ENCODE peak calls at places on chromosomes 2 and 18, in four cellular contexts. One of them, this sample, is unnamed.

GRCh38 chr18:8812631-8813030 is 107.3 kb downstream of the MTCL1 start:
- DNase-seq in spleen: no peak
- DNase-seq in breast epithelium: no peak
- DNase-seq in sigmoid colon: no peak
- DNase-seq in this sample: no peak

GRCh38 chr2:224915126-224915525 is 127.1 kb downstream of the DOCK10 start:
- DNase-seq in spleen: no peak
- DNase-seq in breast epithelium: no peak
- DNase-seq in sigmoid colon: no peak
- DNase-seq in this sample: no peak

GRCh38 chr2:148508878-148509702 is 135.5 kb upstream of the EPC2 start:
- DNase-seq in spleen: peak; percentile 94
- DNase-seq in breast epithelium: peak; percentile 72
- DNase-seq in sigmoid colon: peak; percentile 86
- DNase-seq in this sample: peak; percentile 56

GRCh38 chr2:142596334-142597088 is 281.0 kb upstream of the KYNU start:
- DNase-seq in spleen: no peak
- DNase-seq in breast epithelium: no peak
- DNase-seq in sigmoid colon: no peak
- DNase-seq in this sample: no peak

GRCh38 chr2:152396051-152396511 is 61.1 kb downstream of the FMNL2 start:
- DNase-seq in spleen: no peak
- DNase-seq in breast epithelium: no peak
- DNase-seq in sigmoid colon: no peak
- DNase-seq in this sample: no peak

GRCh38 chr2:158732573-158733429 is 62.3 kb upstream of the DAPL1 start:
- DNase-seq in spleen: no peak
- DNase-seq in breast epithelium: no peak
- DNase-seq in sigmoid colon: no peak
- DNase-seq in this sample: no peak

GRCh38 chr2:174836345-174836999 is 72.2 kb upstream of the CHRNA1 start:
- DNase-seq in spleen: no peak
- DNase-seq in breast epithelium: no peak
- DNase-seq in sigmoid colon: no peak
- DNase-seq in this sample: no peak

GRCh38 chr2:47777268-47777972 is 5.5 kb upstream of the MSH6 start:
- DNase-seq in spleen: no peak
- DNase-seq in breast epithelium: no peak
- DNase-seq in sigmoid colon: no peak
- DNase-seq in this sample: no peak

GRCh38 chr2:37020212-37020886 is 54.0 kb upstream of the STRN start:
- DNase-seq in spleen: no peak
- DNase-seq in breast epithelium: no peak
- DNase-seq in sigmoid colon: peak; percentile 86
- DNase-seq in this sample: peak; percentile 18

GRCh38 chr2:215794829-215795546 is 218.4 kb downstream of the MREG start:
- DNase-seq in spleen: no peak
- DNase-seq in breast epithelium: no peak
- DNase-seq in sigmoid colon: no peak
- DNase-seq in this sample: no peak

GRCh38 chr2:239938651-239939486 is 86.3 kb downstream of the NDUFA10 start:
- DNase-seq in spleen: peak; percentile 59
- DNase-seq in breast epithelium: peak; percentile 45
- DNase-seq in sigmoid colon: peak; percentile 56
- DNase-seq in this sample: no peak

GRCh38 chr2:37784759-37785149 is 113.3 kb upstream of the CDC42EP3 start:
- DNase-seq in spleen: no peak
- DNase-seq in breast epithelium: no peak
- DNase-seq in sigmoid colon: no peak
- DNase-seq in this sample: no peak

GRCh38 chr2:156434461-156435291 is 1.5 kb upstream of the GPD2 start:
- DNase-seq in spleen: no peak
- DNase-seq in breast epithelium: no peak
- DNase-seq in sigmoid colon: no peak
- DNase-seq in this sample: peak; percentile 67
- TF ChIP-seq POLR2A in spleen: no peak
- TF ChIP-seq POLR2A in breast epithelium: no peak
- TF ChIP-seq POLR2A in sigmoid colon: no peak
- TF ChIP-seq POLR2A in this sample: no peak

GRCh38 chr2:156110890-156111289 is 221.6 kb downstream of the NR4A2 start:
- DNase-seq in spleen: no peak
- DNase-seq in breast epithelium: no peak
- DNase-seq in sigmoid colon: no peak
- DNase-seq in this sample: no peak

GRCh38 chr2:156112323-156112722 is 220.2 kb downstream of the NR4A2 start:
- DNase-seq in spleen: no peak
- DNase-seq in breast epithelium: no peak
- DNase-seq in sigmoid colon: no peak
- DNase-seq in this sample: no peak

GRCh38 chr2:156118753-156119416 is 213.6 kb downstream of the NR4A2 start:
- DNase-seq in spleen: no peak
- DNase-seq in breast epithelium: no peak
- DNase-seq in sigmoid colon: no peak
- DNase-seq in this sample: no peak

GRCh38 chr2:156116113-156116512 is 216.4 kb downstream of the NR4A2 start:
- DNase-seq in spleen: no peak
- DNase-seq in breast epithelium: no peak
- DNase-seq in sigmoid colon: no peak
- DNase-seq in this sample: no peak

DNA sequence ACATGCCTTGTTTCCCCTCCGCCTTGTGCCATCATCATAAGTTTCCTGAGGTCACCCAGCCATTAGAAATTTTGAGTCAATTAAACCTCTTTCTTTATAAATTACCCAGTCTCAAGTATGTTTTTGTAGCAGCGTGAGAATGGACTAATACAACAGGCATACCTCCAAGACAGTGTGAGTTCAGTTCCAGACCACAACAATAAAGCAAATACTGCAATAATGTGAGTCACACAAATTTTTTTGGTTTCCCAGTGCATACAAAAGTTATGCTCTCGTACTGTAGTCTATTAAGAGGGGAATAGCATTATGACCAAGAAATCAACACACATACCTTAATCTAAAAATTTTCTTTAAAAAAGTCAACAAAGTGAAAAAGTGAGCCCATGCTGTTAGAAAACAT is 217.2 kb downstream of the NR4A2 start:
- DNase-seq in spleen: no peak
- DNase-seq in breast epithelium: no peak
- DNase-seq in sigmoid colon: no peak
- DNase-seq in this sample: no peak
- TF ChIP-seq POLR2A in spleen: no peak
- TF ChIP-seq POLR2A in breast epithelium: no peak
- TF ChIP-seq POLR2A in sigmoid colon: no peak
- TF ChIP-seq POLR2A in this sample: no peak

GRCh38 chr2:99448556-99448955 is 41.3 kb downstream of the REV1 start:
- DNase-seq in spleen: no peak
- DNase-seq in breast epithelium: no peak
- DNase-seq in sigmoid colon: no peak
- DNase-seq in this sample: no peak

GRCh38 chr2:99439989-99440388 is 49.8 kb downstream of the REV1 start:
- DNase-seq in spleen: no peak
- DNase-seq in breast epithelium: no peak
- DNase-seq in sigmoid colon: no peak
- DNase-seq in this sample: no peak

GRCh38 chr2:99444222-99444621 is 45.6 kb downstream of the REV1 start:
- DNase-seq in spleen: no peak
- DNase-seq in breast epithelium: no peak
- DNase-seq in sigmoid colon: no peak
- DNase-seq in this sample: no peak

GRCh38 chr2:99442837-99443236 is 47.0 kb downstream of the REV1 start:
- DNase-seq in spleen: no peak
- DNase-seq in breast epithelium: no peak
- DNase-seq in sigmoid colon: no peak
- DNase-seq in this sample: no peak

DNA sequence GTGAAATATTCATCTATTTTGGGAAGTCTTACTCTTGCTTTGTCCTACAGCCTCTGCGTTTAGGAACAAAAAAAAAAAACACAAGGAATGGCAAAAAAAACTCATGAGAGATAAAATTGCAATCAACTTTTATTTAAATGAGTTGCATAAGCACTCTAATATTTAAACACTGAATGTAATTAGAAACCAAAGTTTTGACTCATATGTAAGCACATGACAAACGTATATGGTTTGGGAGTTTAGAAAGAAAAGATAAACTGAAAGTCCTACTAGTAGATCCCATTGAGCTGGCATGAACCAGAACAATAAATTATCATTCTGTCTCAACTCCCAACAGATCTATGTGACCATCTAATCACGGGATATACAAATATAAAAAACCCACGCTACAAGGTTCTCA is 44.8 kb downstream of the REV1 start:
- DNase-seq in spleen: no peak
- DNase-seq in breast epithelium: no peak
- DNase-seq in sigmoid colon: no peak
- DNase-seq in this sample: no peak
- TF ChIP-seq POLR2A in spleen: no peak
- TF ChIP-seq POLR2A in breast epithelium: no peak
- TF ChIP-seq POLR2A in sigmoid colon: no peak
- TF ChIP-seq POLR2A in this sample: no peak

DNA sequence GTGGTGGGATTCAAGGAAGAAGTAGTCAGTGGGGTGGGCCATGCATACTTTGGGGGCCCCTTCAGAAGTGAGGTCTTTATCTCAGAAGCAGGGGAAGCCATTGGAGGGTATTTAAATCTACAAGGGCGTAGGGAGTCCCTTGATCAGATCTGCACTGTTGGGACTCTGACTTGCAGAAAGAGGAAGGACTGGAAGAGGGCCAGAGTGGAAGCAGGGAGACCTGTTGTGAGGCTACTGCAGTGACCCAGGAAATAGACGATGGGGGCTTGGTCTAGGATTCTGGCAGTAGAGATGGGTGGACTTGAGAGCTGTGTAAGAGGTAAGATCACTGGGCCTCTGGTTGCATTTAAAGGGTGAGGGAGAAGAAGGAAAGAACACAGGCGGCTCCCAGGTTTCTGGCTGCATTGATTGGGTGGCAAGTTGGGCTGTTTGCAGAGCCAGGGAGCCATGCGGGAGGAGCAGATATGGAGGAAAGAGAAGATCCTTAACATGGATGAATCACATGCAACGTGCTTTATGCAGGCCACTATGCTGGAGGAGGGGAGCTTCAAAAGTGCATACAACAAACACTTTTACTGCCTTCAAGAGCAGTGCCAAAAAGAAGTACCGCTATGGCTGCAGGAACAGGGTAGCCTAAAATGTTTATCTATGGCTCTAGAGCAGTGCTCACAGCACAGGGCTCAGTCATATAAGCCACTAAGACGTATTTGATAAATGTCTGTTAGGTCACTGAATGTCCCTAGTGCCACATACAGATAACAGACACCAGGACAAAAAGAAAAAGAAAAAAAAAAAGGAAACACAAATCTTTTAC is 2.3 kb downstream of the SFXN5 start:
- DNase-seq in spleen: peak; percentile 61
- DNase-seq in breast epithelium: no peak
- DNase-seq in sigmoid colon: no peak
- DNase-seq in this sample: no peak
- TF ChIP-seq POLR2A in spleen: no peak
- TF ChIP-seq POLR2A in breast epithelium: no peak
- TF ChIP-seq POLR2A in sigmoid colon: no peak
- TF ChIP-seq POLR2A in this sample: no peak

DNA sequence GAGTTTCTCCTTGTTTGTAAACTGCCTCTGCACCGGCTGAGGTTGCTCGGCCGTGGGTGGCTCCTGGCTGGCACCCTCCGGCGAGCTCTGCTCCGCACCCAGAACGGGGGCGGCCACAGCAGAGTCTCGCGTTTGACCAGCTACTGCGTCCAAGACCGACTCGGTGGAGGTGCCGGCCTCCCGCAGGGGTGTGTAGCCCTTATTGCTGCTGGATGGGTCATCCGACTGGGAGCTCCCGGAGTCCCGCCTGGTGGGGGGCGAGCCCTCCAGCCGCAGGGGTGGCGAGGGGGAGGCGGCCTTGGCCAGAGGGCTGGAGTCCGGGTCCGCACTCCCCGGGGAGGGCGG is 5.1 kb downstream of the TMEM200C start:
- DNase-seq in spleen: no peak
- DNase-seq in breast epithelium: no peak
- DNase-seq in sigmoid colon: no peak
- DNase-seq in this sample: no peak
- TF ChIP-seq POLR2A in spleen: no peak
- TF ChIP-seq POLR2A in breast epithelium: no peak
- TF ChIP-seq POLR2A in sigmoid colon: no peak
- TF ChIP-seq POLR2A in this sample: no peak

This sample was measured in gastrocnemius medialis.